ENCODE peak calls at places on chromosome 6, in nine cellular contexts. H is H1; M is T-helper 2 cell; Q is GM20000; A is HTR-8/SVneo; T is CD4-positive, CD25-positive, alpha-beta regulatory T cell; D is pancreas; W is HT1080; K is A172. R is an unnamed sample.

GRCh38 chr6:160382946-160383345 is 34.8 kb downstream of the SLC22A3 start:
- DNase-seq in H (no peak), A (no peak), K (no peak), W (no peak), M (no peak), T (no peak), D (no peak), Q (no peak), R (no peak)

GRCh38 chr6:44631968-44632367 is 244.5 kb downstream of the CDC5L start:
- DNase-seq in K (peak), Q (no peak), H (no peak), W (no peak), M (no peak), A (no peak), T (no peak), D (no peak), R (no peak)

GRCh38 chr6:157198425-157199279 is 124.7 kb downstream of the TMEM242 start:
- DNase-seq in Q (no peak), H (no peak), D (peak), W (no peak), T (no peak), A (no peak), K (no peak), M (no peak), R (peak)

GRCh38 chr6:43938178-43939101 is 168.4 kb downstream of the VEGFA start:
- DNase-seq in D (no peak), W (no peak), T (no peak), A (no peak), K (no peak), H (no peak), Q (no peak), M (no peak), R (no peak)

GRCh38 chr6:617485-618100 is 39.3 kb downstream of the HUS1B start:
- DNase-seq in H (no peak), D (no peak), A (peak), M (peak), Q (no peak), K (no peak), W (no peak), T (no peak), R (peak)

GRCh38 chr6:124480021-124480430 is 482.2 kb upstream of the RNF217 start:
- DNase-seq in H (no peak), Q (no peak), M (no peak), W (peak), A (peak), K (peak), D (no peak), T (no peak), R (no peak)

GRCh38 chr6:170230520-170231390 is 60.1 kb downstream of the DLL1 start:
- DNase-seq in A (no peak), Q (no peak), H (no peak), D (no peak), W (no peak), M (no peak), K (no peak), T (no peak), R (no peak)

GRCh38 chr6:121522265-121522664 is 86.8 kb downstream of the GJA1 start:
- DNase-seq in K (peak), D (no peak), M (no peak), H (no peak), T (no peak), A (peak), W (peak), Q (no peak), R (no peak)

GRCh38 chr6:84774174-84775158 is 10.1 kb upstream of the TBX18 start:
- DNase-seq in H (no peak), M (peak), A (peak), W (no peak), K (no peak), T (no peak), D (peak), Q (peak), R (no peak)

GRCh38 chr6:13865132-13865531 is 50.8 kb upstream of the MCUR1 start:
- DNase-seq in A (no peak), H (no peak), T (no peak), W (no peak), Q (no peak), M (no peak), D (no peak), K (no peak), R (no peak)

GRCh38 chr6:21337263-21337662 is 256.3 kb upstream of the SOX4 start:
- DNase-seq in K (no peak), M (no peak), T (no peak), W (no peak), Q (no peak), A (no peak), H (no peak), D (no peak), R (no peak)

GRCh38 chr6:6942826-6943225 is 164.9 kb upstream of the RREB1 start:
- DNase-seq in K (no peak), T (no peak), H (no peak), A (no peak), Q (peak), W (no peak), D (no peak), M (no peak), R (peak)